ENCODE peak calls at places on chromosomes 7 and 10, in four cellular contexts. One of them, this sample, is unnamed.

GRCh38 chr10:73873163-73873842 is 1.1 kb downstream of the CAMK2G start:
- DNase-seq in heart left ventricle: no peak
- DNase-seq in GM23338: peak; percentile 57
- DNase-seq in SJSA1: no peak
- DNase-seq in this sample: no peak

GRCh38 chr7:5693529-5693928 is 87.9 kb downstream of the RNF216 start:
- DNase-seq in heart left ventricle: peak; percentile 46
- DNase-seq in SJSA1: peak; percentile 54
- DNase-seq in GM23338: peak; percentile 14
- DNase-seq in this sample: peak; percentile 88

GRCh38 chr7:102938679-102939078 is 25.9 kb downstream of the LRRC17 start:
- DNase-seq in SJSA1: no peak
- DNase-seq in GM23338: no peak
- DNase-seq in heart left ventricle: no peak
- DNase-seq in this sample: no peak

GRCh38 chr10:105742184-105742583 is 1101.1 kb downstream of the SORCS3 start:
- DNase-seq in GM23338: no peak
- DNase-seq in heart left ventricle: peak; percentile 44
- DNase-seq in SJSA1: no peak
- DNase-seq in this sample: peak; percentile 21

GRCh38 chr10:24430591-24430990 is 221.7 kb downstream of the KIAA1217 start:
- DNase-seq in GM23338: no peak
- DNase-seq in heart left ventricle: no peak
- DNase-seq in SJSA1: no peak
- DNase-seq in this sample: no peak

GRCh38 chr7:80070391-80070790 is 64.2 kb upstream of the GNAI1 start:
- DNase-seq in SJSA1: no peak
- DNase-seq in GM23338: no peak
- DNase-seq in heart left ventricle: no peak
- DNase-seq in this sample: no peak

GRCh38 chr7:8564296-8564695 is 130.9 kb downstream of the NXPH1 start:
- DNase-seq in heart left ventricle: no peak
- DNase-seq in GM23338: no peak
- DNase-seq in SJSA1: no peak
- DNase-seq in this sample: no peak

GRCh38 chr7:867001-867405 is 9.4 kb upstream of the GET4 start:
- DNase-seq in heart left ventricle: peak; percentile 75
- DNase-seq in SJSA1: no peak
- DNase-seq in GM23338: no peak
- DNase-seq in this sample: no peak

GRCh38 chr7:977326-978048 is 2.1 kb upstream of the COX19 start:
- DNase-seq in GM23338: no peak
- DNase-seq in heart left ventricle: no peak
- DNase-seq in SJSA1: no peak
- DNase-seq in this sample: no peak

GRCh38 chr10:71045188-71045841 is 156.9 kb upstream of the PCBD1 start:
- DNase-seq in SJSA1: no peak
- DNase-seq in GM23338: no peak
- DNase-seq in heart left ventricle: no peak
- DNase-seq in this sample: no peak

GRCh38 chr10:79024716-79025112 is 44.1 kb upstream of the ZMIZ1 start:
- DNase-seq in GM23338: no peak
- DNase-seq in SJSA1: no peak
- DNase-seq in heart left ventricle: no peak
- DNase-seq in this sample: no peak

GRCh38 chr7:40570218-40570617 is 435.4 kb downstream of the SUGCT start:
- DNase-seq in heart left ventricle: no peak
- DNase-seq in SJSA1: no peak
- DNase-seq in GM23338: peak; percentile 57
- DNase-seq in this sample: no peak

GRCh38 chr10:77922055-77922454 is 4.5 kb downstream of the DLG5 start:
- DNase-seq in GM23338: no peak
- DNase-seq in heart left ventricle: no peak
- DNase-seq in SJSA1: no peak
- DNase-seq in this sample: no peak

GRCh38 chr7:26863504-26864308 is 684 bp downstream of the SKAP2 start:
- DNase-seq in heart left ventricle: no peak
- DNase-seq in SJSA1: no peak
- DNase-seq in GM23338: peak; percentile 44
- DNase-seq in this sample: no peak

GRCh38 chr7:131235489-131236317 is 92.0 kb upstream of the MKLN1 start:
- DNase-seq in GM23338: no peak
- DNase-seq in SJSA1: peak; percentile 78
- DNase-seq in heart left ventricle: no peak
- DNase-seq in this sample: peak; percentile 98

GRCh38 chr7:70695804-70696104 is 436.2 kb upstream of the GALNT17 start:
- DNase-seq in heart left ventricle: no peak
- DNase-seq in GM23338: no peak
- DNase-seq in SJSA1: no peak
- DNase-seq in this sample: no peak

GRCh38 chr10:2760736-2761135 is 306.6 kb upstream of the PFKP start:
- DNase-seq in SJSA1: no peak
- DNase-seq in heart left ventricle: no peak
- DNase-seq in GM23338: no peak
- DNase-seq in this sample: no peak

GRCh38 chr7:64628721-64629120 is 37.2 kb upstream of the ZNF107 start:
- DNase-seq in GM23338: no peak
- DNase-seq in heart left ventricle: no peak
- DNase-seq in SJSA1: no peak
- DNase-seq in this sample: peak; percentile 51

GRCh38 chr7:128672927-128673517 is 930 bp downstream of the GARIN1A start:
- DNase-seq in SJSA1: peak; percentile 19
- DNase-seq in GM23338: peak; percentile 82
- DNase-seq in heart left ventricle: no peak
- DNase-seq in this sample: peak; percentile 23

GRCh38 chr10:120586471-120586872 is 129.4 kb downstream of the PLPP4 start:
- DNase-seq in heart left ventricle: no peak
- DNase-seq in GM23338: no peak
- DNase-seq in SJSA1: peak; percentile 43
- DNase-seq in this sample: peak; percentile 90

GRCh38 chr7:54743580-54743979 is 15.4 kb downstream of the SEC61G start:
- DNase-seq in SJSA1: no peak
- DNase-seq in GM23338: no peak
- DNase-seq in heart left ventricle: no peak
- DNase-seq in this sample: no peak

GRCh38 chr10:122981066-122981464 is 864 bp downstream of the PSTK start:
- DNase-seq in GM23338: peak; percentile 69
- DNase-seq in heart left ventricle: no peak
- DNase-seq in SJSA1: peak; percentile 44
- DNase-seq in this sample: peak; percentile 36

GRCh38 chr7:18638594-18639452 is 143.3 kb downstream of the HDAC9 start:
- DNase-seq in SJSA1: no peak
- DNase-seq in heart left ventricle: no peak
- DNase-seq in GM23338: no peak
- DNase-seq in this sample: peak; percentile 44

GRCh38 chr7:23467731-23468720 is 2.3 kb downstream of the IGF2BP3 start:
- DNase-seq in SJSA1: peak; percentile 44
- DNase-seq in GM23338: peak; percentile 81
- DNase-seq in heart left ventricle: no peak
- DNase-seq in this sample: no peak

GRCh38 chr10:31242902-31243301 is 76.1 kb upstream of the ZEB1 start:
- DNase-seq in SJSA1: peak; percentile 91
- DNase-seq in GM23338: no peak
- DNase-seq in heart left ventricle: no peak
- DNase-seq in this sample: peak; percentile 80

GRCh38 chr7:88401009-88401623 is 94.4 kb upstream of the STEAP4 start:
- DNase-seq in SJSA1: peak; percentile 6
- DNase-seq in GM23338: peak; percentile 54
- DNase-seq in heart left ventricle: no peak
- DNase-seq in this sample: peak; percentile 33

GRCh38 chr7:28354601-28355062 is 57.7 kb upstream of the CREB5 start:
- DNase-seq in SJSA1: peak; percentile 8
- DNase-seq in heart left ventricle: no peak
- DNase-seq in GM23338: peak; percentile 17
- DNase-seq in this sample: peak; percentile 99

GRCh38 chr10:29304259-29305030 is 15.6 kb downstream of the LYZL1 start:
- DNase-seq in GM23338: peak; percentile 85
- DNase-seq in heart left ventricle: peak; percentile 42
- DNase-seq in SJSA1: peak; percentile 91
- DNase-seq in this sample: peak; percentile 51

GRCh38 chr7:145152589-145152988 is 316.7 kb upstream of the TPK1 start:
- DNase-seq in GM23338: peak; percentile 5
- DNase-seq in heart left ventricle: no peak
- DNase-seq in SJSA1: no peak
- DNase-seq in this sample: no peak

GRCh38 chr10:89003344-89003743 is 12.7 kb downstream of the FAS start:
- DNase-seq in SJSA1: no peak
- DNase-seq in heart left ventricle: no peak
- DNase-seq in GM23338: no peak
- DNase-seq in this sample: no peak

GRCh38 chr7:582081-582835 is 62.6 kb upstream of the PDGFA start:
- DNase-seq in heart left ventricle: no peak
- DNase-seq in SJSA1: no peak
- DNase-seq in GM23338: no peak
- DNase-seq in this sample: no peak

GRCh38 chr7:50068026-50068425 is 25.0 kb downstream of the ZPBP start:
- DNase-seq in GM23338: peak; percentile 25
- DNase-seq in heart left ventricle: no peak
- DNase-seq in SJSA1: no peak
- DNase-seq in this sample: peak; percentile 39

GRCh38 chr7:45192546-45193177 is 35.1 kb downstream of the RAMP3 start:
- DNase-seq in SJSA1: no peak
- DNase-seq in GM23338: no peak
- DNase-seq in heart left ventricle: no peak
- DNase-seq in this sample: no peak
- H3K27me3 ChIP-seq in SJSA1: peaks cover 4% of the 10 kb centered on the region
- H3K27me3 ChIP-seq in GM23338: no peaks in the 10 kb centered on the region
- H3K27me3 ChIP-seq in heart left ventricle: no peaks in the 10 kb centered on the region
- H3K27me3 ChIP-seq in this sample: peaks cover 5% of the 10 kb centered on the region

GRCh38 chr10:6062101-6062771 is at the start of gene IL2RA:
- DNase-seq in SJSA1: no peak
- DNase-seq in heart left ventricle: peak; percentile 24
- DNase-seq in GM23338: no peak
- DNase-seq in this sample: no peak
- H3K4me3 ChIP-seq in SJSA1: no peak within 1 kb of the TSS
- H3K4me3 ChIP-seq in heart left ventricle: peak within 1 kb of the TSS; percentile 58
- H3K4me3 ChIP-seq in GM23338: no peak within 1 kb of the TSS
- H3K4me3 ChIP-seq in this sample: no peak within 1 kb of the TSS

DNA sequence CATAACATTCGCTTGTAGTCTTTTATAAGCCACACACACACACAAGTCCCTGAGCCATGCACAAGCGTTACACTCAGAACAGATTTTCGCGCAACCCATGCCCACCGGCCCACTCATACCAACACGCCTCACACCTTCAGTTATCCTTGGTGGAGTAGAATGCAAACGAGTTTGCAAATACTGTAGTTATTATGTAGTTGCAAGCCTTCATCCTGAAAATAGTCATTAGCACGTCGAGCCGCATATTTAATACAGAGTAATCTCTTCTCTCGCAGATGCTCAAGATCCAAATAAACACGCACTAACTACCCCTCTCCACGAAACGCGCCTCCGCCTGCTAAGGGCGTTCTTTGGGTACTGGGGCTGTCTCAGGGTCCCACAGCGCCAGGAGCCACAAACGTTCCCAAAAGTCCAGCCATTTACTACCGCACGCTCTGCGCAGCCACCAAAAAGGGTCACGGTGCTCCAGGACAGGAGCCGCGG is 1.8 kb downstream of the NKX2-3 start:
- DNase-seq in heart left ventricle: no peak
- DNase-seq in GM23338: no peak
- DNase-seq in SJSA1: no peak
- DNase-seq in this sample: no peak
- H3K27me3 ChIP-seq in heart left ventricle: peaks cover 99% of the 10 kb centered on the region
- H3K27me3 ChIP-seq in GM23338: peaks cover 100% of the 10 kb centered on the region
- H3K27me3 ChIP-seq in SJSA1: peaks cover 98% of the 10 kb centered on the region
- H3K27me3 ChIP-seq in this sample: peaks cover 83% of the 10 kb centered on the region

GRCh38 chr7:117019786-117020604 is 66.7 kb downstream of the ST7 start:
- DNase-seq in heart left ventricle: peak; percentile 77
- DNase-seq in GM23338: peak; percentile 65
- DNase-seq in SJSA1: peak; percentile 41
- DNase-seq in this sample: peak; percentile 81
- H3K4me3 ChIP-seq in heart left ventricle: peak overlapping the region; percentile 35
- H3K4me3 ChIP-seq in GM23338: no peak overlapping the region
- H3K4me3 ChIP-seq in SJSA1: no peak overlapping the region
- H3K4me3 ChIP-seq in this sample: no peak overlapping the region